ENCODE peak calls at places on chromosomes 2 and 18, in four cellular contexts. X is fibroblast of lung, J is uterus, H is psoas muscle. R is an unnamed sample.

GRCh38 chr2:200443376-200443775 is 66.5 kb downstream of the KCTD18 start:
- DNase-seq in X (no peak), J (no peak), H (no peak), R (no peak)

GRCh38 chr2:86027913-86028762 is 77.5 kb downstream of the POLR1A start:
- DNase-seq in X (no peak), J (no peak), H (peak; percentile 49), R (no peak)

GRCh38 chr2:138182276-138182675 is 218.0 kb downstream of the HNMT start:
- DNase-seq in X (no peak), J (no peak), H (no peak), R (no peak)

GRCh38 chr2:135960598-135961551 is 24.6 kb downstream of the DARS1 start:
- DNase-seq in X (peak; percentile 88), J (no peak), H (no peak), R (no peak)

GRCh38 chr2:226671177-226671676 is 128.4 kb downstream of the IRS1 start:
- DNase-seq in X (no peak), J (no peak), H (no peak), R (no peak)

GRCh38 chr2:72834561-72834960 is 8.7 kb upstream of the EXOC6B start:
- DNase-seq in X (no peak), J (no peak), H (no peak), R (no peak)

GRCh38 chr18:44895176-44895798 is 214.6 kb downstream of the SETBP1 start:
- DNase-seq in X (peak; percentile 84), J (no peak), H (no peak), R (no peak)

GRCh38 chr2:224565452-224566035 is 19.6 kb downstream of the CUL3 start:
- DNase-seq in X (no peak), J (no peak), H (no peak), R (no peak)

GRCh38 chr2:197847666-197848401 is 43.4 kb downstream of the PLCL1 start:
- DNase-seq in X (no peak), J (no peak), H (no peak), R (no peak)

GRCh38 chr2:195570329-195570728 is 86.7 kb upstream of the SLC39A10 start:
- DNase-seq in X (no peak), J (no peak), H (no peak), R (no peak)

GRCh38 chr2:69989422-69990128 is 28.1 kb upstream of the ASPRV1 start:
- DNase-seq in X (no peak), J (no peak), H (no peak), R (no peak)

GRCh38 chr2:85811173-85811849 is 57.5 kb downstream of the ATOH8 start:
- DNase-seq in X (peak; percentile 63), J (peak; percentile 70), H (peak; percentile 67), R (no peak)

GRCh38 chr18:11741505-11742145 is 52.6 kb downstream of the GNAL start:
- DNase-seq in X (peak; percentile 3), J (no peak), H (no peak), R (no peak)

GRCh38 chr18:1906421-1906820 is 664.9 kb downstream of the METTL4 start:
- DNase-seq in X (no peak), J (no peak), H (no peak), R (no peak)

GRCh38 chr2:5183031-5183430 is 509.2 kb upstream of the SOX11 start:
- DNase-seq in X (no peak), J (no peak), H (no peak), R (no peak)

GRCh38 chr2:150663143-150663542 is 175.7 kb upstream of the RND3 start:
- DNase-seq in X (peak; percentile 77), J (no peak), H (no peak), R (no peak)

GRCh38 chr2:30647752-30648442 is 159.3 kb downstream of the CAPN13 start:
- DNase-seq in X (no peak), J (no peak), H (no peak), R (no peak)

GRCh38 chr2:142234701-142235100 is 103.9 kb upstream of the LRP1B start:
- DNase-seq in X (no peak), J (no peak), H (peak; percentile 19), R (no peak)

GRCh38 chr18:7593194-7593819 is 26.2 kb downstream of the PTPRM start:
- DNase-seq in X (no peak), J (no peak), H (no peak), R (no peak)

GRCh38 chr2:178271629-178272333 is 77.5 kb downstream of the OSBPL6 start:
- DNase-seq in X (peak; percentile 83), J (peak; percentile 67), H (peak; percentile 94), R (no peak)

GRCh38 chr2:83221258-83221657 is 1237.8 kb downstream of the SUCLG1 start:
- DNase-seq in X (peak; percentile 67), J (no peak), H (no peak), R (no peak)

GRCh38 chr18:10663750-10664149 is 137.9 kb downstream of the NAPG start:
- DNase-seq in X (no peak), J (no peak), H (no peak), R (no peak)

GRCh38 chr2:128308284-128308731 is 10.4 kb downstream of the HS6ST1 start:
- DNase-seq in X (no peak), J (peak; percentile 14), H (peak; percentile 59), R (no peak)

GRCh38 chr18:9720327-9720726 is 12.2 kb downstream of the RAB31 start:
- DNase-seq in X (no peak), J (no peak), H (no peak), R (no peak)

GRCh38 chr2:126932966-126933555 is 34.4 kb downstream of the TEX51 start:
- DNase-seq in X (no peak), J (no peak), H (no peak), R (no peak)

GRCh38 chr18:5542393-5543035 is 1.3 kb downstream of the EPB41L3 start:
- DNase-seq in X (peak; percentile 26), J (no peak), H (peak; percentile 51), R (no peak)

GRCh38 chr18:5543854-5544389 is at the start of gene EPB41L3:
- DNase-seq in X (peak; percentile 31), J (peak; percentile 39), H (peak; percentile 70), R (no peak)

GRCh38 chr18:5543036-5543671 is 643 bp downstream of the EPB41L3 start:
- DNase-seq in X (no peak), J (no peak), H (peak; percentile 55), R (no peak)

GRCh38 chr18:5546660-5547059 is 2.9 kb upstream of the EPB41L3 start:
- DNase-seq in X (peak; percentile 74), J (no peak), H (no peak), R (no peak)
- TF ChIP-seq CTCF in X (peak; percentile 31), J (peak; percentile 56), H (no peak), R (no peak)

GRCh38 chr2:43228782-43229659 is 2.6 kb upstream of the ZFP36L2 start:
- DNase-seq in X (no peak), J (no peak), H (no peak), R (no peak)

GRCh38 chr2:43226955-43227829 is 786 bp upstream of the ZFP36L2 start:
- DNase-seq in X (peak; percentile 96), J (peak; percentile 93), H (peak; percentile 98), R (peak; percentile 74)

GRCh38 chr2:43226558-43226954 is at the start of gene ZFP36L2:
- DNase-seq in X (peak; percentile 96), J (peak; percentile 97), H (peak; percentile 99), R (peak; percentile 93)

GRCh38 chr2:43228341-43228751 is 1.9 kb upstream of the ZFP36L2 start:
- DNase-seq in X (peak; percentile 18), J (no peak), H (no peak), R (no peak)

DNA sequence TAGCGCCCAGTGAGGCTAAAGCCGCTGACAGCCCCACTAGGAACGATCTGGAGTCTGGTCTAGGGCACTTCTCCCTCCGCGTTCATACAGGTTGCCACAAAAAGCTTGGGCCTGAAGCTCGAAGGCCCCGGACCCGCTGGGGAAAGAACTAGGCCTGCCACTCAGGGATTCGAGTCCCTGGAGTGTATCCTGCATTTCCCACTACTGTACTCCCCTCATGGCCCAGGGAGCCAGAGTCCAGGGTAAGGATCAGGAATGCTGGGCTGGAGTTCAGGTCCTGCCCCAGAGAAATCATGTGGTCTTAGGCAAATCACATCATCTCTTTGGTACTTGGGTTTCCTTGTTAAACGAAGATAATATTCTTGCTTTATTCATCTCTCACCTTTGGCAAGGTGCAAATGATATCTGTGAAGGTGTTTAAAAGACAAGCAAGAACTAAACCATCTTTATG is 1.4 kb upstream of the ZFP36L2 start:
- DNase-seq in X (no peak), J (no peak), H (peak; percentile 56), R (no peak)
- TF ChIP-seq CTCF in X (peak; percentile 25), J (peak; percentile 36), H (no peak), R (no peak)

GRCh38 chr2:191349990-191350389 is 104.8 kb downstream of the MYO1B start:
- DNase-seq in X (no peak), J (no peak), H (no peak), R (no peak)
- TF ChIP-seq CTCF in X (no peak), J (no peak), H (no peak), R (no peak)

DNA sequence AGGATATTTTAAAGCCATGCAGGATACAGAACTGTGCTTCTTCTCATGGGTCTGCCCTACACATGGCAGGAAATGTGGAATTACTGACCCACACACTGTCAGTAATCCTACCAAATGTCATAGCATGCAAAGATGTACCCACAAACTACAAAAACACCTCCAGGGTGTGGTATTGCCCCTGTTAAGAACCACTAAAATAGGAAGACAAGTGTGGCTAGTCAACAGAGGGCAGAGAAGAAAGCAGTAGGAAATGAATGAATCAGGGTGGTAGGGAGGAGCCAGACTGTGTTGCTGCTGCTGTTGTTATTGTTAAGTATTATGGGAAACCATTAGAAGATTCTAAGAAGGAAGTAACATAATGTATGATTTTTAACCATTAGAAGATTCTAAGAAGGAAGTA is 556.7 kb upstream of the ACVR2A start:
- DNase-seq in X (no peak), J (no peak), H (no peak), R (no peak)
- TF ChIP-seq CTCF in X (no peak), J (no peak), H (no peak), R (no peak)

R was measured in activated B cell treated with CpG ODN at 0.5 μM for 24 hours.